ENCODE peak calls at places on chromosomes 6 and 20, in eight cellular contexts. One of them, this sample, is unnamed.

GRCh38 chr6:116975600-116975999 is 98.6 kb downstream of the RFX6 start:
- DNase-seq in NCI-H748 treated with DMSO at 0.1 percent for 48 hours: no peak
- DNase-seq in effector CD4-positive, alpha-beta T cell: no peak
- DNase-seq in NCI-H1105: no peak
- DNase-seq in retina: no peak
- DNase-seq in AG10803: no peak
- DNase-seq in psoas muscle: no peak
- DNase-seq in GM13977: no peak
- DNase-seq in this sample: no peak

GRCh38 chr6:137043710-137044365 is 927 bp downstream of the IL20RA start:
- DNase-seq in AG10803: peak
- DNase-seq in GM13977: peak
- DNase-seq in retina: peak
- DNase-seq in psoas muscle: peak
- DNase-seq in NCI-H1105: no peak
- DNase-seq in NCI-H748 treated with DMSO at 0.1 percent for 48 hours: no peak
- DNase-seq in effector CD4-positive, alpha-beta T cell: no peak
- DNase-seq in this sample: no peak

GRCh38 chr20:17940447-17940971 is 28.1 kb downstream of the SNX5 start:
- DNase-seq in NCI-H1105: no peak
- DNase-seq in GM13977: no peak
- DNase-seq in psoas muscle: no peak
- DNase-seq in NCI-H748 treated with DMSO at 0.1 percent for 48 hours: no peak
- DNase-seq in effector CD4-positive, alpha-beta T cell: no peak
- DNase-seq in AG10803: no peak
- DNase-seq in retina: no peak
- DNase-seq in this sample: no peak

GRCh38 chr6:80316655-80317332 is 210.3 kb downstream of the BCKDHB start:
- DNase-seq in effector CD4-positive, alpha-beta T cell: no peak
- DNase-seq in GM13977: no peak
- DNase-seq in psoas muscle: no peak
- DNase-seq in NCI-H1105: no peak
- DNase-seq in AG10803: peak
- DNase-seq in retina: no peak
- DNase-seq in NCI-H748 treated with DMSO at 0.1 percent for 48 hours: no peak
- DNase-seq in this sample: no peak

GRCh38 chr20:59561228-59561605 is 43.1 kb upstream of the PHACTR3 start:
- DNase-seq in NCI-H1105: peak
- DNase-seq in GM13977: no peak
- DNase-seq in AG10803: no peak
- DNase-seq in psoas muscle: no peak
- DNase-seq in NCI-H748 treated with DMSO at 0.1 percent for 48 hours: no peak
- DNase-seq in effector CD4-positive, alpha-beta T cell: no peak
- DNase-seq in retina: no peak
- DNase-seq in this sample: no peak

GRCh38 chr20:53875452-53875851 is 194.9 kb downstream of the BCAS1 start:
- DNase-seq in effector CD4-positive, alpha-beta T cell: no peak
- DNase-seq in NCI-H1105: no peak
- DNase-seq in psoas muscle: no peak
- DNase-seq in NCI-H748 treated with DMSO at 0.1 percent for 48 hours: no peak
- DNase-seq in GM13977: no peak
- DNase-seq in retina: no peak
- DNase-seq in AG10803: no peak
- DNase-seq in this sample: no peak

GRCh38 chr6:40160826-40161225 is 226.6 kb upstream of the MOCS1 start:
- DNase-seq in psoas muscle: no peak
- DNase-seq in AG10803: no peak
- DNase-seq in retina: no peak
- DNase-seq in NCI-H748 treated with DMSO at 0.1 percent for 48 hours: peak
- DNase-seq in GM13977: no peak
- DNase-seq in NCI-H1105: peak
- DNase-seq in effector CD4-positive, alpha-beta T cell: no peak
- DNase-seq in this sample: no peak

GRCh38 chr6:42093582-42094329 is 43.4 kb downstream of the TAF8 start:
- DNase-seq in NCI-H1105: no peak
- DNase-seq in retina: no peak
- DNase-seq in psoas muscle: no peak
- DNase-seq in effector CD4-positive, alpha-beta T cell: no peak
- DNase-seq in AG10803: no peak
- DNase-seq in GM13977: no peak
- DNase-seq in NCI-H748 treated with DMSO at 0.1 percent for 48 hours: no peak
- DNase-seq in this sample: no peak

GRCh38 chr6:56524891-56525703 is 117.6 kb downstream of the DST start:
- DNase-seq in GM13977: no peak
- DNase-seq in AG10803: peak
- DNase-seq in retina: no peak
- DNase-seq in effector CD4-positive, alpha-beta T cell: no peak
- DNase-seq in NCI-H1105: no peak
- DNase-seq in NCI-H748 treated with DMSO at 0.1 percent for 48 hours: no peak
- DNase-seq in psoas muscle: no peak
- DNase-seq in this sample: no peak

This sample was measured in NK-92 treated with Interleukin-12 subunit alpha and Interleukin-12 subunit beta, amount 100 ng/mL, for 24 hours.